ENCODE peak calls at places on chromosomes 6 and 20, in five cellular contexts. E, K, A, S and G are unnamed samples.

GRCh38 chr6:34964564-34964963 is 75.5 kb downstream of the ANKS1A start:
- DNase-seq in E (no peak), S (no peak), K (no peak), A (no peak), G (no peak)

GRCh38 chr6:97947841-97948240 is 664.8 kb upstream of the MMS22L start:
- DNase-seq in E (no peak), S (no peak), K (no peak), A (no peak), G (no peak)

GRCh38 chr6:112337209-112337638 is 9.9 kb upstream of the RFPL4B start:
- DNase-seq in A (peak), S (no peak), K (no peak), E (peak), G (peak)

GRCh38 chr20:20367681-20368413 is at the start of gene INSM1:
- DNase-seq in A (no peak), K (no peak), S (no peak), E (peak), G (peak)

GRCh38 chr6:3294396-3294795 is 35.6 kb downstream of the PSMG4 start:
- DNase-seq in K (no peak), S (no peak), E (no peak), A (no peak), G (no peak)

GRCh38 chr6:50905297-50905696 is 86.6 kb downstream of the TFAP2B start:
- DNase-seq in K (no peak), E (no peak), A (no peak), S (no peak), G (no peak)

GRCh38 chr6:119152187-119152586 is 73.7 kb upstream of the FAM184A start:
- DNase-seq in A (no peak), S (no peak), E (no peak), K (no peak), G (no peak)

GRCh38 chr6:136703331-136703846 is 88.9 kb downstream of the MAP3K5 start:
- DNase-seq in A (no peak), S (no peak), K (no peak), E (no peak), G (no peak)

GRCh38 chr20:10356628-10357027 is 77.4 kb downstream of the MKKS start:
- DNase-seq in K (no peak), E (no peak), S (no peak), A (no peak), G (no peak)

GRCh38 chr6:149545754-149546471 is at the start of gene PPIL4:
- DNase-seq in A (peak), K (peak), E (peak), S (peak), G (peak)

GRCh38 chr6:149544646-149545257 is 1.1 kb downstream of the PPIL4 start:
- DNase-seq in E (no peak), S (no peak), K (no peak), A (no peak), G (no peak)

GRCh38 chr6:149541139-149541538 is 4.7 kb downstream of the PPIL4 start:
- DNase-seq in S (no peak), K (no peak), E (no peak), A (no peak), G (no peak)

DNA sequence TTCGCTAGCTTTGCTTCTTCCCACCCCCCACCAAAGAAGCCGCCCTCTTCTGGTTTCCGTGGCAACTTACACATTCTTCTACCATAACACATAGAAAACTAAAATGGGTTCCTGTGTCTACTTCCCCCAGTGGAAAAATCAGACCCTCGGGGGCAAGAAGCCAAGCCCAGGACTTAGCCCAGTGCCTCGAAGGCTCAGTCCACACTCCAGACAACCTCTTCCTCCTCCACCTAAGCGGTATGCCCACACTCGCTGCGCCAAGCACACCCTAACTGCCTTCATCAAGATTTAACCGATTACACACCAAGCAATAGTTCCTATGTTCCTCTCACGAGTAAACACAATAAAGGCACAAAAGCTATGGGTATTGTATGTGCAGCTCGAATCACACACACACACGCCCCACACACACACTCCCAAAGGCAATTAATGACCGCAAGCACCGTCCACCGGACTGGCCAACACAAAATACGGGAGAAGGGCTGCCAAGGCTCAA is 537 bp downstream of the PPIL4 start:
- DNase-seq in S (no peak), K (no peak), A (peak), E (peak), G (peak)
- TF ChIP-seq CTCF in S (no peak), K (peak), A (no peak), E (no peak), G (no peak)

GRCh38 chr20:3652217-3652616 is 11.0 kb downstream of the GFRA4 start:
- DNase-seq in K (no peak), S (no peak), E (no peak), A (no peak), G (no peak)
- TF ChIP-seq CTCF in K (no peak), S (no peak), E (no peak), A (no peak), G (no peak)

DNA sequence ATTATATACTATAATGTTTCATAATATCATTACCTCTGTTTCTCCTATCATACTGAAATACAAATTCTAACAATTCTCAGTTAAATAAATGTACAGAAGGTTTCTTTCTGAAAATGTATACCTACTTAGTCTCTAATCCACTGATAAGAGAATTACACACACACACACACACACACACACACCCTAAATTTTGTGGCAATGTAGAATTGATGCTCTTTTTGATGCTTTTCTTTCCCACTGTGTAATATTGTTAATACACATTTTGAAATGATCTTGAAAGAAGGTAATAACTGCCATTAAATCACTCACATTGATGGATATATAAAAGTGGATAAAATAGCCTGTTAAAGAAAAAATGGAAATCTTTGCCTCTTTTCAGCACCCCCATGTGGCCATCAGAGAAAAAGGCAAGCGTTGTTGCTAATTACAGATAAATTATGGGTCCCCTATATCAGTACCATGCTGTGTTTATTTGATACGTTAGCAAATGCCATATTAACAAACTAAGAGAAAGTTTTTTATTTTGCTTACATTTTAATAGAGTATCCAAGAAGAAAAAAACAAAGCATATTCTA is 76.6 kb upstream of the VGLL2 start:
- DNase-seq in S (no peak), A (no peak), E (no peak), K (no peak), G (no peak)
- TF ChIP-seq CTCF in S (no peak), A (peak), E (peak), K (peak), G (peak)

DNA sequence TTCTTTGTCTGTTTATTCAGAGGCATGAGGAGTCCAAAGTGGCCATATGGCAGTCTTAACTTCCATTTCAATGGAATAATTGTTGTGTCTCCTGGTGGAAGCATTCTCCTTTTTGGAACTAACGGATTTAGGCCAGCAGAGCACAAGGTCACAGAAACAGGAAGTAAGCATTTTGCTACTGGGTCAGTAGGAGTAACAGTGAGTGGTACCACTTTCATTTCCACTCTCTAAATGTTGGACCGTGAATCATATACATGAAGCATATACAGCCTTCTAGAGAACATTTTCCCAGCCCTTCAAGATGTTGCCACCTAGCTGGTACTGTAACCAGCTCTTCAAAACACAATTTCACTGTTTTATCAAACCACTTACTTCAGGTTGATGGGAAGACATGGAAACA is 182.8 kb downstream of the EYS start:
- DNase-seq in E (no peak), S (no peak), A (no peak), K (no peak), G (no peak)
- TF ChIP-seq CTCF in E (no peak), S (no peak), A (no peak), K (no peak), G (no peak)

DNA sequence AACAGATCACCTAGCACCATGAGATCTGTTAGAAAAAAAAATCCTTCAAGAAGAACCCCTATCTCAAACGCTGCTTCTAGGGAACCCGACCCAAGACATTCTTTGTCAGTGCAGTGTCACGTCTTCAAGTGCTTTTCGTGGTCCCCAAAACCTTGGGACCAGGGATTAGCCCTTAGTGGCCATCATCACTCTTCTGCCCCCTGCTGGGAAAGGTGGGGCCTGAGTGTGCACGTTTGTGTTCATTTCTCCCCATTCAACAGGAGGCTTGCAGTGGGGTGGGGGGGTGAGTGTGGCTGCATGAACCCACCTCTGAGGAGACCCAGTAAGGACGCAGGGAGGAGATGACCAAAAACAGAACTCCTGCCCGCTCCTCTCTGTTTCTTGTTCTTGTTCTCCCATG is 218.2 kb upstream of the RNF24 start:
- DNase-seq in K (no peak), S (no peak), E (no peak), A (no peak), G (no peak)
- TF ChIP-seq CTCF in K (no peak), S (no peak), E (no peak), A (no peak), G (no peak)

GRCh38 chr20:2340136-2340535 is 40.6 kb upstream of the TGM6 start:
- DNase-seq in E (no peak), K (no peak), S (no peak), A (no peak), G (no peak)
- TF ChIP-seq CTCF in E (no peak), K (no peak), S (no peak), A (no peak), G (no peak)

DNA sequence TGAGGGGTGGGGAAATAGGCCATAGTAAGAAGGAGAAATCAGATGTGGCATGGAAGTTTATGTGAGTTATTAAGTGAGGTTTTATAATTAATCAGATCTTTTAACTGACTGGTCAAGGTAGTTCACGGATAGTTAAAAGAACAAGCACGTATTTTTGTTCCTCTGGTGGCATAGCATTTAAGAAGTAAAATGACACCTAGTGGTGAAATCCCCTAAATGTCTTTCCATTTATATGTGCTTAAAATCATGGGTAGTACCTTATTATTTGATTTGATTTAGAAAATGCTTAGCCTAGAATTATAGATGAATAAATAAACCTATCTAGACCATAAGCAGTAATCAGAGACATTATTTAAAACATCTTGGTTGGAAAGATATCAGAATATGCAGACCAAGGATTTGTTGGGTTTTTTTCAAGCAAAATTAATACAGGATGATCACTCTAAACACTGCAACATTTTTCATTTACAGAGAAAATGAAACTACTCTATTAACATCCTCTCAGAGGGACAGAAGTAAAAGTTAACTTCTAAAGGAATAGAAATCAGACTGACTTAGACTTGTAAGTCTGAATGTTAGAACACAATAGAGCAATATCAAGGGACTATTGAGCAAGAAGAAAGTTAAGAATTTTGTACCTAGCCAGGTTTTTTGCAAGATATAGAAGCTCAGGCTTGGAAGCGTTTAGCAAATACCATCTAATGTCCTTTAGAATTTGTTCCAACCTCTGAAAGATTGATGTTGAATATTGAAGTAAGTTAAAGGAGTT is 81.1 kb downstream of the STXBP5 start:
- DNase-seq in K (no peak), E (no peak), S (no peak), A (no peak), G (no peak)
- TF ChIP-seq CTCF in K (peak), E (peak), S (peak), A (peak), G (peak)

DNA sequence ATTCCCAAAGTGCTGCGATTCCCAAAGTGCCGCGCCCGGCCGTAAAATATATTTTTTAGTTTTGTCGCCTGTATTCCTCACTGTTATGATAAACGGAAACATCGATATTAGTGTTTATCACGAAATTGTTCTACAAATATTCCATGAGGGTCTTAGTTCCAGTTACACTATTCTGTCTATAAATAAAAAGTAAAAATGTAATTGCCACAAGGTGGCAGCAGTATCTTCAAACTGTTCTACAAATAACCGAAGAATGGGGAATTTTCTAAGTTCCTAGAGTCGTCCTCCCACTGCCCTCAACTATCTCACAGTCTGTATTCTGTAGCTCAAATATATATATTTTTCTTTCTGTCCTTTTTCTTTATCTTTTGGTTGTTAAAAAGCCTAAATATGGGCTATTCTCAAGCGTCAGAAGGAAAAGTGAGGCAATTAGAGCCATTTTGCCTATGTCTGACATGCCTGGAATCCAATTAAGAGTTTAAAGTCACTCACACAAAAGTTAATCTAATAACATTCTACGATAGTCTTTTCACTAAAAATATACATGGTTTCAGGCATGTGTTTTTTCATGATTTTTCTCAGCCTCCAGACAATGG is 14.1 kb upstream of the FAM162B start:
- DNase-seq in A (no peak), S (no peak), K (no peak), E (no peak), G (peak)
- TF ChIP-seq CTCF in A (peak), S (peak), K (peak), E (peak), G (peak)